ENCODE peak calls at places on chromosome 10, in four cellular contexts. V is amygdala, H is cardiac muscle cell, L is Ammon's horn. P is an unnamed sample.

GRCh38 chr10:83346216-83346910 is 792.9 kb upstream of the GHITM start:
- DNase-seq in V (no peak), H (no peak), L (no peak), P (no peak)

GRCh38 chr10:102644066-102644645 is at the start of gene TRIM8:
- DNase-seq in V (no peak), H (peak), L (peak), P (no peak)

GRCh38 chr10:25877296-25877695 is 56.7 kb upstream of the MYO3A start:
- DNase-seq in V (no peak), H (no peak), L (no peak), P (no peak)

GRCh38 chr10:71659050-71659738 is 60.4 kb downstream of the C10orf105 start:
- DNase-seq in V (no peak), H (no peak), L (no peak), P (no peak)

GRCh38 chr10:110348351-110348750 is 43.6 kb upstream of the SMNDC1 start:
- DNase-seq in V (no peak), H (no peak), L (no peak), P (no peak)

GRCh38 chr10:69345402-69345801 is 67.1 kb downstream of the HK1 start:
- DNase-seq in V (no peak), H (no peak), L (no peak), P (no peak)

GRCh38 chr10:30192846-30193608 is 133.6 kb upstream of the JCAD start:
- DNase-seq in V (no peak), H (no peak), L (no peak), P (no peak)

GRCh38 chr10:104683567-104683966 is 42.5 kb downstream of the SORCS3 start:
- DNase-seq in V (no peak), H (no peak), L (peak), P (no peak)

GRCh38 chr10:130441041-130441440 is 304.9 kb downstream of the GLRX3 start:
- DNase-seq in V (no peak), H (no peak), L (no peak), P (no peak)

GRCh38 chr10:4254101-4254994 is 469.3 kb upstream of the KLF6 start:
- DNase-seq in V (no peak), H (no peak), L (no peak), P (no peak)

GRCh38 chr10:64515975-64516699 is 994.9 kb downstream of the REEP3 start:
- DNase-seq in V (no peak), H (no peak), L (no peak), P (no peak)